ENCODE peak calls at places on chromosomes 4 and X, in four cellular contexts. One of them, this sample, is unnamed.
A peak's percentile ranks its signal among the peaks of the same experiment; 100 is the strongest.

GRCh38 chr4:41363384-41363981 is 106.8 kb downstream of the UCHL1 start:
- DNase-seq in WERI-Rb-1: no peak
- DNase-seq in heart left ventricle: peak; percentile 66
- DNase-seq in Panc1: no peak
- DNase-seq in this sample: no peak

GRCh38 chr4:181637186-181638105 is 605.8 kb upstream of the TENM3 start:
- DNase-seq in WERI-Rb-1: no peak
- DNase-seq in heart left ventricle: no peak
- DNase-seq in Panc1: no peak
- DNase-seq in this sample: no peak

GRCh38 chr4:186016796-186017195 is 52.2 kb upstream of the TLR3 start:
- DNase-seq in Panc1: no peak
- DNase-seq in WERI-Rb-1: no peak
- DNase-seq in heart left ventricle: no peak
- DNase-seq in this sample: no peak

GRCh38 chr4:168483786-168484185 is 3.5 kb upstream of the DDX60L start:
- DNase-seq in heart left ventricle: no peak
- DNase-seq in Panc1: no peak
- DNase-seq in WERI-Rb-1: no peak
- DNase-seq in this sample: no peak

GRCh38 chrX:80578518-80579105 is 158.4 kb downstream of the TENT5D start:
- DNase-seq in Panc1: peak; percentile 15
- DNase-seq in WERI-Rb-1: no peak
- DNase-seq in heart left ventricle: no peak
- DNase-seq in this sample: peak; percentile 49

GRCh38 chr4:48813984-48814383 is 16.9 kb upstream of the OCIAD1 start:
- DNase-seq in WERI-Rb-1: peak; percentile 67
- DNase-seq in Panc1: no peak
- DNase-seq in heart left ventricle: no peak
- DNase-seq in this sample: peak; percentile 43

GRCh38 chr4:24770111-24770584 is 25.2 kb upstream of the SOD3 start:
- DNase-seq in heart left ventricle: no peak
- DNase-seq in Panc1: no peak
- DNase-seq in WERI-Rb-1: peak; percentile 96
- DNase-seq in this sample: peak; percentile 40

GRCh38 chr4:70153937-70154336 is at the start of gene PRR27:
- DNase-seq in heart left ventricle: no peak
- DNase-seq in Panc1: no peak
- DNase-seq in WERI-Rb-1: no peak
- DNase-seq in this sample: no peak

GRCh38 chr4:163540977-163541376 is 46.5 kb downstream of the TMA16 start:
- DNase-seq in heart left ventricle: no peak
- DNase-seq in Panc1: no peak
- DNase-seq in WERI-Rb-1: no peak
- DNase-seq in this sample: no peak

GRCh38 chr4:119490335-119490734 is 138.3 kb downstream of the PDE5A start:
- DNase-seq in heart left ventricle: no peak
- DNase-seq in WERI-Rb-1: peak; percentile 45
- DNase-seq in Panc1: peak; percentile 2
- DNase-seq in this sample: no peak

GRCh38 chr4:57102050-57102564 is 8.1 kb downstream of the IGFBP7 start:
- DNase-seq in Panc1: no peak
- DNase-seq in WERI-Rb-1: no peak
- DNase-seq in heart left ventricle: peak; percentile 84
- DNase-seq in this sample: no peak

GRCh38 chr4:3765271-3766206 is 646 bp upstream of the ADRA2C start:
- DNase-seq in WERI-Rb-1: peak; percentile 80
- DNase-seq in Panc1: no peak
- DNase-seq in heart left ventricle: no peak
- DNase-seq in this sample: peak; percentile 76

GRCh38 chr4:138297743-138298405 is 55.7 kb upstream of the SLC7A11 start:
- DNase-seq in Panc1: no peak
- DNase-seq in WERI-Rb-1: no peak
- DNase-seq in heart left ventricle: no peak
- DNase-seq in this sample: no peak

GRCh38 chr4:188778880-188779279 is 639.6 kb downstream of the TRIML1 start:
- DNase-seq in Panc1: no peak
- DNase-seq in heart left ventricle: no peak
- DNase-seq in WERI-Rb-1: no peak
- DNase-seq in this sample: no peak

GRCh38 chrX:104195489-104196084 is 29.3 kb downstream of the FAM199X start:
- DNase-seq in Panc1: peak; percentile 33
- DNase-seq in heart left ventricle: no peak
- DNase-seq in WERI-Rb-1: no peak
- DNase-seq in this sample: peak; percentile 40

GRCh38 chrX:25561190-25561589 is 545.4 kb upstream of the ARX start:
- DNase-seq in heart left ventricle: no peak
- DNase-seq in Panc1: no peak
- DNase-seq in WERI-Rb-1: no peak
- DNase-seq in this sample: no peak

GRCh38 chr4:142671516-142671915 is 174.6 kb downstream of the INPP4B start:
- DNase-seq in WERI-Rb-1: no peak
- DNase-seq in heart left ventricle: no peak
- DNase-seq in Panc1: no peak
- DNase-seq in this sample: no peak

GRCh38 chr4:32340591-32340990 is 1620.4 kb downstream of the PCDH7 start:
- DNase-seq in heart left ventricle: no peak
- DNase-seq in Panc1: no peak
- DNase-seq in WERI-Rb-1: no peak
- DNase-seq in this sample: no peak

GRCh38 chr4:16024009-16024408 is 59.8 kb downstream of the PROM1 start:
- DNase-seq in WERI-Rb-1: no peak
- DNase-seq in heart left ventricle: no peak
- DNase-seq in Panc1: no peak
- DNase-seq in this sample: no peak

GRCh38 chr4:2045518-2045951 is 13.6 kb upstream of the NAT8L start:
- DNase-seq in WERI-Rb-1: no peak
- DNase-seq in Panc1: no peak
- DNase-seq in heart left ventricle: no peak
- DNase-seq in this sample: no peak

GRCh38 chrX:48715066-48715465 is 18.5 kb downstream of the SUV39H1 start:
- DNase-seq in heart left ventricle: no peak
- DNase-seq in WERI-Rb-1: no peak
- DNase-seq in Panc1: no peak
- DNase-seq in this sample: no peak

GRCh38 chr4:127778102-127778501 is 4.0 kb upstream of the HSPA4L start:
- DNase-seq in Panc1: no peak
- DNase-seq in heart left ventricle: no peak
- DNase-seq in WERI-Rb-1: no peak
- DNase-seq in this sample: no peak

GRCh38 chr4:37601527-37601926 is 84.6 kb downstream of the RELL1 start:
- DNase-seq in Panc1: no peak
- DNase-seq in WERI-Rb-1: no peak
- DNase-seq in heart left ventricle: no peak
- DNase-seq in this sample: no peak

GRCh38 chrX:21738145-21738949 is 19.6 kb downstream of the SMPX start:
- DNase-seq in WERI-Rb-1: peak; percentile 87
- DNase-seq in Panc1: no peak
- DNase-seq in heart left ventricle: no peak
- DNase-seq in this sample: no peak

GRCh38 chr4:10114607-10115006 is 2.0 kb downstream of the WDR1 start:
- DNase-seq in Panc1: no peak
- DNase-seq in heart left ventricle: no peak
- DNase-seq in WERI-Rb-1: no peak
- DNase-seq in this sample: no peak

GRCh38 chr4:26342328-26343040 is 21.7 kb downstream of the RBPJ start:
- DNase-seq in WERI-Rb-1: no peak
- DNase-seq in Panc1: no peak
- DNase-seq in heart left ventricle: no peak
- DNase-seq in this sample: no peak

GRCh38 chrX:47723083-47723482 is 64.1 kb upstream of the UXT start:
- DNase-seq in WERI-Rb-1: no peak
- DNase-seq in Panc1: no peak
- DNase-seq in heart left ventricle: no peak
- DNase-seq in this sample: no peak

GRCh38 chrX:77597090-77597489 is 149.9 kb downstream of the FGF16 start:
- DNase-seq in heart left ventricle: no peak
- DNase-seq in WERI-Rb-1: no peak
- DNase-seq in Panc1: no peak
- DNase-seq in this sample: no peak
- TF ChIP-seq CTCF in heart left ventricle: no peak
- TF ChIP-seq CTCF in WERI-Rb-1: no peak
- TF ChIP-seq CTCF in Panc1: peak; percentile 36
- TF ChIP-seq CTCF in this sample: no peak

DNA sequence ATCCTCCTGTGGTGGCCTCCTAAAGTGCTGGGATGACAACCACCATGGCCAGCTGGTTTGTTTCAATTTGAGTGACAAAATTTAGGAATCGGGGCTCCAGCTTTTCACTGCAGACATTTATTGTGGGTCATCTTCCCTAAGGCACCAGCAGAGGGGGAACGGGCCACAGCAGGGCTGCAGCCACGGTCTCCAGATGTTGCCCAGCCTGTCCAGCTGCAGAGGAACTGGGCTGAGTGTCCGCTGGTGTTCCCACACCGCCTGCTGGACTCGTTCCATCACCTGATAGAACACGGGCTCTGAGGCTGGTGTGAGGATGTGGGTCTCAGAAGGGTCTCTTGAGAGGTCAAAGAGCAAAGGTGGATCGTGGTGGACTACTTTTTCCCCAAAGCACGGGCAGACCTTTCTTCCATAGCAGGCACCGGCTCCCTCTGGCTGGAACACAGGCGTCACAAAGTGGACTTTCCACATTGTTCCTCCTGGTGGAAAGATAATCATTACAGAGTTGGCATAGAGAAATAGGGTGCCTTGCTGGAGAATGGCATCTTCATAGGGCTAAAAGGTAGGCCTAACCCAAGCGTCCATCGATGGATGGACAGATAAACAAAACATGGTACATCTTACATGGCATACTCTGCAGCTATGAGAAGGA is 5.7 kb upstream of the ARSD start:
- DNase-seq in heart left ventricle: no peak
- DNase-seq in WERI-Rb-1: no peak
- DNase-seq in Panc1: no peak
- DNase-seq in this sample: no peak
- TF ChIP-seq CTCF in heart left ventricle: no peak
- TF ChIP-seq CTCF in WERI-Rb-1: no peak
- TF ChIP-seq CTCF in Panc1: no peak
- TF ChIP-seq CTCF in this sample: no peak

GRCh38 chrX:131778269-131779218 is 234.7 kb downstream of the OR13H1 start:
- DNase-seq in WERI-Rb-1: peak; percentile 70
- DNase-seq in heart left ventricle: peak; percentile 73
- DNase-seq in Panc1: no peak
- DNase-seq in this sample: peak; percentile 39
- TF ChIP-seq CTCF in WERI-Rb-1: peak; percentile 26
- TF ChIP-seq CTCF in heart left ventricle: peak; percentile 30
- TF ChIP-seq CTCF in Panc1: peak; percentile 72
- TF ChIP-seq CTCF in this sample: peak; percentile 52

GRCh38 chrX:139429913-139430312 is 100.6 kb upstream of the F9 start:
- DNase-seq in Panc1: no peak
- DNase-seq in heart left ventricle: no peak
- DNase-seq in WERI-Rb-1: no peak
- DNase-seq in this sample: no peak
- TF ChIP-seq CTCF in Panc1: peak; percentile 33
- TF ChIP-seq CTCF in heart left ventricle: no peak
- TF ChIP-seq CTCF in WERI-Rb-1: no peak
- TF ChIP-seq CTCF in this sample: no peak

DNA sequence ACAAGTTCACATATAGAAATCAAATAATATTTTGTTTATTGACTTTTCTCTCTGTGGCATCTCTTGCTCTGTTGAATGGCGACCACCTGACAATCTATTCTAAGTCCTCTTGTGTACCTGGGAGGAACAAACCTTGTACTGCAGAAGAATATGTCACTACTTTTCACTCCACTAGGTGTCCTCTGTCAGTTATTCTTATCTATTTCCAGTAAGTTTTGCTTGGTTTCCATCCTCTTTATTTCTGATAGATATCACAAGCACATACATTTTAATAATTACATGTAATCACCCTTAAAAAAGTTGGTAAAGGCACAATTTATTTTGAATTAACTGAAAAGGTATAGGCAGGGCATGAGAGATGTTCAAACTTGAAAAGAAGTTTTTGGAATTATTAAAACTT is 238.4 kb downstream of the SNCA start:
- DNase-seq in WERI-Rb-1: no peak
- DNase-seq in heart left ventricle: no peak
- DNase-seq in Panc1: no peak
- DNase-seq in this sample: no peak
- TF ChIP-seq CTCF in WERI-Rb-1: peak; percentile 39
- TF ChIP-seq CTCF in heart left ventricle: no peak
- TF ChIP-seq CTCF in Panc1: peak; percentile 14
- TF ChIP-seq CTCF in this sample: peak; percentile 27

GRCh38 chr4:86657910-86658309 is 63.8 kb downstream of the PTPN13 start:
- DNase-seq in WERI-Rb-1: no peak
- DNase-seq in Panc1: no peak
- DNase-seq in heart left ventricle: no peak
- DNase-seq in this sample: peak; percentile 16

GRCh38 chr4:86657382-86657781 is 63.3 kb downstream of the PTPN13 start:
- DNase-seq in Panc1: no peak
- DNase-seq in heart left ventricle: no peak
- DNase-seq in WERI-Rb-1: no peak
- DNase-seq in this sample: no peak

GRCh38 chr4:86652332-86652932 is 58.3 kb downstream of the PTPN13 start:
- DNase-seq in Panc1: no peak
- DNase-seq in heart left ventricle: no peak
- DNase-seq in WERI-Rb-1: no peak
- DNase-seq in this sample: no peak

DNA sequence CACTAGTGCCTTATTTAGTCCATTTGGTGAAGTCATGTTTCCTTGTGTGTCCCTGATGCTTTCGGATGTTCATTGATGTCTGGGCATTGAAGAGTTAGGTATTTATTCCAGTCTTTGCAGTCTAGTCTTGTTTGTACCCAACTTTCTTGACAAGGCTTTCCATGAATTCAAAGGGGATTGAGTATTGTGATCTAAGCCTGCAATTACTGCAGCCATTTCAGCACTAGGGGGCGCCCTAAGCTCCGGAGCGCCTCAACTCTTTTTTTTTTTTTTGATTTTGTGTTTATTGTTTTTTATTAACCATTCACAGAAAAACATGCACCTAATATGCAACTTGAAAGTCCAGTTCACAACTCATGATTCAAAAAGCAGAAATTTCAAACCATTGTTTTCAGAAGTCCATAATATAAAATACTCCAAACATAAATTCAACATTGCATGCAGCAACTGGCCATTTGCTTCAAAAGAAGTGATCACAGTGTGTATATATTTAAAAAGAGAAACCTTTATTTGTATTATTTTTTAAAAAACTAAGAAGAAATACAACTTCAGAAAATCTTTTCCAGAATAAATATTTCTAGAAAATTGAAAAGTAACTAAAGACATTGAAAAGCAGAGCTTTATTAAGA is 59.2 kb downstream of the PTPN13 start:
- DNase-seq in WERI-Rb-1: no peak
- DNase-seq in Panc1: no peak
- DNase-seq in heart left ventricle: no peak
- DNase-seq in this sample: no peak
- TF ChIP-seq CTCF in WERI-Rb-1: peak; percentile 36
- TF ChIP-seq CTCF in Panc1: peak; percentile 34
- TF ChIP-seq CTCF in heart left ventricle: peak; percentile 34
- TF ChIP-seq CTCF in this sample: peak; percentile 45

GRCh38 chr4:23680616-23681518 is 209.0 kb downstream of the PPARGC1A start:
- DNase-seq in WERI-Rb-1: no peak
- DNase-seq in Panc1: no peak
- DNase-seq in heart left ventricle: no peak
- DNase-seq in this sample: no peak
- TF ChIP-seq CTCF in WERI-Rb-1: no peak
- TF ChIP-seq CTCF in Panc1: no peak
- TF ChIP-seq CTCF in heart left ventricle: no peak
- TF ChIP-seq CTCF in this sample: no peak

This sample was measured in GM13977.